ENCODE peak calls at places on chromosomes 5 and 9, in eight cellular contexts. One of them, this sample, is unnamed.

GRCh38 chr5:657570-657969 is 35.6 kb downstream of the TPPP start:
- DNase-seq in stimulated activated CD4-positive, alpha-beta T cell treated with anti-CD3 and anti-CD28 coated beads, TNF-alpha, amount 100 ng/mL, for 1 hour: no peak
- DNase-seq in choroid plexus epithelial cell: peak; percentile 97
- DNase-seq in G401: no peak
- DNase-seq in NCI-H1092 treated with DMSO at 0.1 percent for 48 hours: no peak
- DNase-seq in GM12892: no peak
- DNase-seq in stimulated activated CD8-positive, alpha-beta memory T cell treated with anti-CD3 and anti-CD28 coated beads, Interleukin-15, amount 100 ng/mL, for 1 hour: no peak
- DNase-seq in midbrain: no peak
- DNase-seq in this sample: no peak

GRCh38 chr9:131697097-131697496 is 42.8 kb downstream of the RAPGEF1 start:
- DNase-seq in stimulated activated CD4-positive, alpha-beta T cell treated with anti-CD3 and anti-CD28 coated beads, TNF-alpha, amount 100 ng/mL, for 1 hour: no peak
- DNase-seq in choroid plexus epithelial cell: peak; percentile 78
- DNase-seq in G401: peak; percentile 91
- DNase-seq in NCI-H1092 treated with DMSO at 0.1 percent for 48 hours: no peak
- DNase-seq in GM12892: no peak
- DNase-seq in stimulated activated CD8-positive, alpha-beta memory T cell treated with anti-CD3 and anti-CD28 coated beads, Interleukin-15, amount 100 ng/mL, for 1 hour: no peak
- DNase-seq in midbrain: peak; percentile 52
- DNase-seq in this sample: no peak

GRCh38 chr5:139642213-139642612 is 5.9 kb upstream of the CXXC5 start:
- DNase-seq in stimulated activated CD4-positive, alpha-beta T cell treated with anti-CD3 and anti-CD28 coated beads, TNF-alpha, amount 100 ng/mL, for 1 hour: no peak
- DNase-seq in choroid plexus epithelial cell: no peak
- DNase-seq in G401: no peak
- DNase-seq in NCI-H1092 treated with DMSO at 0.1 percent for 48 hours: no peak
- DNase-seq in GM12892: no peak
- DNase-seq in stimulated activated CD8-positive, alpha-beta memory T cell treated with anti-CD3 and anti-CD28 coated beads, Interleukin-15, amount 100 ng/mL, for 1 hour: no peak
- DNase-seq in midbrain: no peak
- DNase-seq in this sample: no peak

GRCh38 chr5:134250949-134251348 is 25.1 kb upstream of the PPP2CA start:
- DNase-seq in stimulated activated CD4-positive, alpha-beta T cell treated with anti-CD3 and anti-CD28 coated beads, TNF-alpha, amount 100 ng/mL, for 1 hour: no peak
- DNase-seq in choroid plexus epithelial cell: no peak
- DNase-seq in G401: no peak
- DNase-seq in NCI-H1092 treated with DMSO at 0.1 percent for 48 hours: no peak
- DNase-seq in GM12892: no peak
- DNase-seq in stimulated activated CD8-positive, alpha-beta memory T cell treated with anti-CD3 and anti-CD28 coated beads, Interleukin-15, amount 100 ng/mL, for 1 hour: no peak
- DNase-seq in midbrain: no peak
- DNase-seq in this sample: no peak

GRCh38 chr9:133369923-133370322 is 5.9 kb downstream of the SURF4 start:
- DNase-seq in stimulated activated CD4-positive, alpha-beta T cell treated with anti-CD3 and anti-CD28 coated beads, TNF-alpha, amount 100 ng/mL, for 1 hour: no peak
- DNase-seq in choroid plexus epithelial cell: no peak
- DNase-seq in G401: no peak
- DNase-seq in NCI-H1092 treated with DMSO at 0.1 percent for 48 hours: no peak
- DNase-seq in GM12892: no peak
- DNase-seq in stimulated activated CD8-positive, alpha-beta memory T cell treated with anti-CD3 and anti-CD28 coated beads, Interleukin-15, amount 100 ng/mL, for 1 hour: no peak
- DNase-seq in midbrain: no peak
- DNase-seq in this sample: no peak

GRCh38 chr9:114301798-114302565 is 20.9 kb upstream of the ORM1 start:
- DNase-seq in stimulated activated CD4-positive, alpha-beta T cell treated with anti-CD3 and anti-CD28 coated beads, TNF-alpha, amount 100 ng/mL, for 1 hour: no peak
- DNase-seq in choroid plexus epithelial cell: no peak
- DNase-seq in G401: no peak
- DNase-seq in NCI-H1092 treated with DMSO at 0.1 percent for 48 hours: no peak
- DNase-seq in GM12892: no peak
- DNase-seq in stimulated activated CD8-positive, alpha-beta memory T cell treated with anti-CD3 and anti-CD28 coated beads, Interleukin-15, amount 100 ng/mL, for 1 hour: no peak
- DNase-seq in midbrain: no peak
- DNase-seq in this sample: no peak

GRCh38 chr9:70374962-70375618 is 39.4 kb downstream of the KLF9 start:
- DNase-seq in stimulated activated CD4-positive, alpha-beta T cell treated with anti-CD3 and anti-CD28 coated beads, TNF-alpha, amount 100 ng/mL, for 1 hour: no peak
- DNase-seq in choroid plexus epithelial cell: no peak
- DNase-seq in G401: no peak
- DNase-seq in NCI-H1092 treated with DMSO at 0.1 percent for 48 hours: no peak
- DNase-seq in GM12892: no peak
- DNase-seq in stimulated activated CD8-positive, alpha-beta memory T cell treated with anti-CD3 and anti-CD28 coated beads, Interleukin-15, amount 100 ng/mL, for 1 hour: no peak
- DNase-seq in midbrain: no peak
- DNase-seq in this sample: no peak

GRCh38 chr9:74083681-74084433 is 413.3 kb upstream of the RORB start:
- DNase-seq in stimulated activated CD4-positive, alpha-beta T cell treated with anti-CD3 and anti-CD28 coated beads, TNF-alpha, amount 100 ng/mL, for 1 hour: no peak
- DNase-seq in choroid plexus epithelial cell: no peak
- DNase-seq in G401: no peak
- DNase-seq in NCI-H1092 treated with DMSO at 0.1 percent for 48 hours: no peak
- DNase-seq in GM12892: no peak
- DNase-seq in stimulated activated CD8-positive, alpha-beta memory T cell treated with anti-CD3 and anti-CD28 coated beads, Interleukin-15, amount 100 ng/mL, for 1 hour: no peak
- DNase-seq in midbrain: no peak
- DNase-seq in this sample: no peak

GRCh38 chr9:79555474-79555873 is 16.3 kb upstream of the TLE4 start:
- DNase-seq in stimulated activated CD4-positive, alpha-beta T cell treated with anti-CD3 and anti-CD28 coated beads, TNF-alpha, amount 100 ng/mL, for 1 hour: no peak
- DNase-seq in choroid plexus epithelial cell: peak; percentile 12
- DNase-seq in G401: no peak
- DNase-seq in NCI-H1092 treated with DMSO at 0.1 percent for 48 hours: no peak
- DNase-seq in GM12892: no peak
- DNase-seq in stimulated activated CD8-positive, alpha-beta memory T cell treated with anti-CD3 and anti-CD28 coated beads, Interleukin-15, amount 100 ng/mL, for 1 hour: no peak
- DNase-seq in midbrain: no peak
- DNase-seq in this sample: no peak

GRCh38 chr9:28620011-28620410 is 1046.7 kb upstream of the C9orf72 start:
- DNase-seq in stimulated activated CD4-positive, alpha-beta T cell treated with anti-CD3 and anti-CD28 coated beads, TNF-alpha, amount 100 ng/mL, for 1 hour: no peak
- DNase-seq in choroid plexus epithelial cell: no peak
- DNase-seq in G401: no peak
- DNase-seq in NCI-H1092 treated with DMSO at 0.1 percent for 48 hours: no peak
- DNase-seq in GM12892: no peak
- DNase-seq in stimulated activated CD8-positive, alpha-beta memory T cell treated with anti-CD3 and anti-CD28 coated beads, Interleukin-15, amount 100 ng/mL, for 1 hour: no peak
- DNase-seq in midbrain: no peak
- DNase-seq in this sample: no peak

GRCh38 chr5:27494845-27495244 is 456.5 kb upstream of the CDH9 start:
- DNase-seq in stimulated activated CD4-positive, alpha-beta T cell treated with anti-CD3 and anti-CD28 coated beads, TNF-alpha, amount 100 ng/mL, for 1 hour: no peak
- DNase-seq in choroid plexus epithelial cell: peak; percentile 24
- DNase-seq in G401: no peak
- DNase-seq in NCI-H1092 treated with DMSO at 0.1 percent for 48 hours: no peak
- DNase-seq in GM12892: no peak
- DNase-seq in stimulated activated CD8-positive, alpha-beta memory T cell treated with anti-CD3 and anti-CD28 coated beads, Interleukin-15, amount 100 ng/mL, for 1 hour: no peak
- DNase-seq in midbrain: no peak
- DNase-seq in this sample: no peak

GRCh38 chr9:133184971-133185370 is 21.3 kb upstream of the GBGT1 start:
- DNase-seq in stimulated activated CD4-positive, alpha-beta T cell treated with anti-CD3 and anti-CD28 coated beads, TNF-alpha, amount 100 ng/mL, for 1 hour: no peak
- DNase-seq in choroid plexus epithelial cell: peak; percentile 90
- DNase-seq in G401: peak; percentile 67
- DNase-seq in NCI-H1092 treated with DMSO at 0.1 percent for 48 hours: peak; percentile 57
- DNase-seq in GM12892: no peak
- DNase-seq in stimulated activated CD8-positive, alpha-beta memory T cell treated with anti-CD3 and anti-CD28 coated beads, Interleukin-15, amount 100 ng/mL, for 1 hour: no peak
- DNase-seq in midbrain: peak; percentile 63
- DNase-seq in this sample: no peak

GRCh38 chr5:172881691-172882370 is 47.8 kb downstream of the ERGIC1 start:
- DNase-seq in stimulated activated CD4-positive, alpha-beta T cell treated with anti-CD3 and anti-CD28 coated beads, TNF-alpha, amount 100 ng/mL, for 1 hour: no peak
- DNase-seq in choroid plexus epithelial cell: peak; percentile 69
- DNase-seq in G401: no peak
- DNase-seq in NCI-H1092 treated with DMSO at 0.1 percent for 48 hours: no peak
- DNase-seq in GM12892: no peak
- DNase-seq in stimulated activated CD8-positive, alpha-beta memory T cell treated with anti-CD3 and anti-CD28 coated beads, Interleukin-15, amount 100 ng/mL, for 1 hour: no peak
- DNase-seq in midbrain: no peak
- DNase-seq in this sample: no peak

GRCh38 chr5:84287964-84288363 is 96.7 kb downstream of the EDIL3 start:
- DNase-seq in stimulated activated CD4-positive, alpha-beta T cell treated with anti-CD3 and anti-CD28 coated beads, TNF-alpha, amount 100 ng/mL, for 1 hour: no peak
- DNase-seq in choroid plexus epithelial cell: peak; percentile 91
- DNase-seq in G401: no peak
- DNase-seq in NCI-H1092 treated with DMSO at 0.1 percent for 48 hours: no peak
- DNase-seq in GM12892: no peak
- DNase-seq in stimulated activated CD8-positive, alpha-beta memory T cell treated with anti-CD3 and anti-CD28 coated beads, Interleukin-15, amount 100 ng/mL, for 1 hour: no peak
- DNase-seq in midbrain: no peak
- DNase-seq in this sample: no peak

GRCh38 chr5:76811214-76811613 is 7.6 kb upstream of the F2RL1 start:
- DNase-seq in stimulated activated CD4-positive, alpha-beta T cell treated with anti-CD3 and anti-CD28 coated beads, TNF-alpha, amount 100 ng/mL, for 1 hour: no peak
- DNase-seq in choroid plexus epithelial cell: peak; percentile 48
- DNase-seq in G401: no peak
- DNase-seq in NCI-H1092 treated with DMSO at 0.1 percent for 48 hours: no peak
- DNase-seq in GM12892: no peak
- DNase-seq in stimulated activated CD8-positive, alpha-beta memory T cell treated with anti-CD3 and anti-CD28 coated beads, Interleukin-15, amount 100 ng/mL, for 1 hour: no peak
- DNase-seq in midbrain: no peak
- DNase-seq in this sample: no peak

GRCh38 chr5:177189416-177189815 is 55.8 kb downstream of the NSD1 start:
- DNase-seq in stimulated activated CD4-positive, alpha-beta T cell treated with anti-CD3 and anti-CD28 coated beads, TNF-alpha, amount 100 ng/mL, for 1 hour: no peak
- DNase-seq in choroid plexus epithelial cell: peak; percentile 56
- DNase-seq in G401: no peak
- DNase-seq in NCI-H1092 treated with DMSO at 0.1 percent for 48 hours: no peak
- DNase-seq in GM12892: no peak
- DNase-seq in stimulated activated CD8-positive, alpha-beta memory T cell treated with anti-CD3 and anti-CD28 coated beads, Interleukin-15, amount 100 ng/mL, for 1 hour: no peak
- DNase-seq in midbrain: no peak
- DNase-seq in this sample: no peak

GRCh38 chr5:109649371-109649770 is 40.4 kb upstream of the MAN2A1 start:
- DNase-seq in stimulated activated CD4-positive, alpha-beta T cell treated with anti-CD3 and anti-CD28 coated beads, TNF-alpha, amount 100 ng/mL, for 1 hour: no peak
- DNase-seq in choroid plexus epithelial cell: no peak
- DNase-seq in G401: no peak
- DNase-seq in NCI-H1092 treated with DMSO at 0.1 percent for 48 hours: no peak
- DNase-seq in GM12892: no peak
- DNase-seq in stimulated activated CD8-positive, alpha-beta memory T cell treated with anti-CD3 and anti-CD28 coated beads, Interleukin-15, amount 100 ng/mL, for 1 hour: no peak
- DNase-seq in midbrain: no peak
- DNase-seq in this sample: no peak

GRCh38 chr9:91532325-91532724 is 108.7 kb upstream of the NFIL3 start:
- DNase-seq in stimulated activated CD4-positive, alpha-beta T cell treated with anti-CD3 and anti-CD28 coated beads, TNF-alpha, amount 100 ng/mL, for 1 hour: no peak
- DNase-seq in choroid plexus epithelial cell: peak; percentile 31
- DNase-seq in G401: no peak
- DNase-seq in NCI-H1092 treated with DMSO at 0.1 percent for 48 hours: no peak
- DNase-seq in GM12892: no peak
- DNase-seq in stimulated activated CD8-positive, alpha-beta memory T cell treated with anti-CD3 and anti-CD28 coated beads, Interleukin-15, amount 100 ng/mL, for 1 hour: no peak
- DNase-seq in midbrain: no peak
- DNase-seq in this sample: no peak

GRCh38 chr5:151659001-151659754 is 27.5 kb downstream of the SPARC start:
- DNase-seq in stimulated activated CD4-positive, alpha-beta T cell treated with anti-CD3 and anti-CD28 coated beads, TNF-alpha, amount 100 ng/mL, for 1 hour: peak; percentile 74
- DNase-seq in choroid plexus epithelial cell: peak; percentile 86
- DNase-seq in G401: peak; percentile 86
- DNase-seq in NCI-H1092 treated with DMSO at 0.1 percent for 48 hours: peak; percentile 35
- DNase-seq in GM12892: no peak
- DNase-seq in stimulated activated CD8-positive, alpha-beta memory T cell treated with anti-CD3 and anti-CD28 coated beads, Interleukin-15, amount 100 ng/mL, for 1 hour: peak; percentile 66
- DNase-seq in midbrain: peak; percentile 90
- DNase-seq in this sample: peak; percentile 8

GRCh38 chr5:55569513-55569865 is 34.7 kb upstream of the PLPP1 start:
- DNase-seq in stimulated activated CD4-positive, alpha-beta T cell treated with anti-CD3 and anti-CD28 coated beads, TNF-alpha, amount 100 ng/mL, for 1 hour: no peak
- DNase-seq in choroid plexus epithelial cell: no peak
- DNase-seq in G401: no peak
- DNase-seq in NCI-H1092 treated with DMSO at 0.1 percent for 48 hours: no peak
- DNase-seq in GM12892: no peak
- DNase-seq in stimulated activated CD8-positive, alpha-beta memory T cell treated with anti-CD3 and anti-CD28 coated beads, Interleukin-15, amount 100 ng/mL, for 1 hour: no peak
- DNase-seq in midbrain: no peak
- DNase-seq in this sample: no peak

GRCh38 chr5:122907238-122907637 is 61.8 kb downstream of the SNX24 start:
- DNase-seq in stimulated activated CD4-positive, alpha-beta T cell treated with anti-CD3 and anti-CD28 coated beads, TNF-alpha, amount 100 ng/mL, for 1 hour: no peak
- DNase-seq in choroid plexus epithelial cell: peak; percentile 24
- DNase-seq in G401: no peak
- DNase-seq in NCI-H1092 treated with DMSO at 0.1 percent for 48 hours: no peak
- DNase-seq in GM12892: no peak
- DNase-seq in stimulated activated CD8-positive, alpha-beta memory T cell treated with anti-CD3 and anti-CD28 coated beads, Interleukin-15, amount 100 ng/mL, for 1 hour: no peak
- DNase-seq in midbrain: no peak
- DNase-seq in this sample: no peak

GRCh38 chr9:134061688-134062371 is 6.0 kb downstream of the BRD3 start:
- DNase-seq in stimulated activated CD4-positive, alpha-beta T cell treated with anti-CD3 and anti-CD28 coated beads, TNF-alpha, amount 100 ng/mL, for 1 hour: no peak
- DNase-seq in choroid plexus epithelial cell: no peak
- DNase-seq in G401: no peak
- DNase-seq in NCI-H1092 treated with DMSO at 0.1 percent for 48 hours: no peak
- DNase-seq in GM12892: no peak
- DNase-seq in stimulated activated CD8-positive, alpha-beta memory T cell treated with anti-CD3 and anti-CD28 coated beads, Interleukin-15, amount 100 ng/mL, for 1 hour: no peak
- DNase-seq in midbrain: no peak
- DNase-seq in this sample: no peak

GRCh38 chr9:8660383-8660782 is 860.8 kb upstream of the DMAC1 start:
- DNase-seq in stimulated activated CD4-positive, alpha-beta T cell treated with anti-CD3 and anti-CD28 coated beads, TNF-alpha, amount 100 ng/mL, for 1 hour: no peak
- DNase-seq in choroid plexus epithelial cell: peak; percentile 71
- DNase-seq in G401: peak; percentile 55
- DNase-seq in NCI-H1092 treated with DMSO at 0.1 percent for 48 hours: no peak
- DNase-seq in GM12892: no peak
- DNase-seq in stimulated activated CD8-positive, alpha-beta memory T cell treated with anti-CD3 and anti-CD28 coated beads, Interleukin-15, amount 100 ng/mL, for 1 hour: no peak
- DNase-seq in midbrain: no peak
- DNase-seq in this sample: no peak

This sample was measured in NCI-H1048.